ENCODE peak calls at places on chromosomes 13 and 19, in seven cellular contexts. S is HepG2; R is heart right ventricle; F is left cardiac atrium; Z is osteoblast; D is cardiac muscle cell; I is stimulated activated CD8-positive, alpha-beta memory T cell treated with anti-CD3 and anti-CD28 coated beads, Interleukin-2, amount 100 ng/mL, for 1 hour. M is an unnamed sample.

GRCh38 chr13:65914707-65915106 is 1315.4 kb downstream of the PCDH9 start:
- DNase-seq in I (no peak), S (no peak), Z (no peak), F (no peak), D (peak), R (no peak), M (no peak)

GRCh38 chr13:43573361-43573740 is 213.4 kb downstream of the ENOX1 start:
- DNase-seq in S (no peak), F (no peak), D (peak), R (no peak), I (no peak), Z (no peak), M (no peak)

GRCh38 chr13:47499358-47500150 is 501.5 kb downstream of the SUCLA2 start:
- DNase-seq in Z (peak), S (no peak), D (peak), R (no peak), I (no peak), F (no peak), M (no peak)

GRCh38 chr13:98199480-98199879 is 22.4 kb upstream of the RNF113B start:
- DNase-seq in S (peak), F (no peak), I (no peak), R (no peak), Z (peak), D (no peak), M (no peak)

GRCh38 chr19:44875666-44876418 is 15.2 kb upstream of the TOMM40 start:
- DNase-seq in Z (peak), D (peak), S (no peak), F (no peak), I (no peak), R (no peak), M (no peak)

GRCh38 chr19:17944301-17944700 is 11.5 kb downstream of the CCDC124 start:
- DNase-seq in D (peak), Z (peak), F (peak), R (no peak), I (no peak), S (no peak), M (no peak)

GRCh38 chr13:74077847-74078246 is 56.4 kb downstream of the KLF12 start:
- DNase-seq in D (peak), I (no peak), F (no peak), S (no peak), Z (no peak), R (no peak), M (no peak)

GRCh38 chr13:103039183-103039582 is 27.0 kb downstream of the SLC10A2 start:
- DNase-seq in R (no peak), S (no peak), D (no peak), F (no peak), Z (no peak), I (no peak), M (no peak)

GRCh38 chr13:27632648-27633047 is 11.0 kb downstream of the POLR1D start:
- DNase-seq in I (no peak), F (no peak), R (no peak), Z (no peak), D (no peak), S (no peak), M (no peak)

GRCh38 chr19:19059837-19060611 is 3.8 kb upstream of the SLC25A42 start:
- DNase-seq in D (no peak), Z (peak), I (no peak), S (no peak), R (no peak), F (no peak), M (no peak)

GRCh38 chr13:53042897-53043296 is 14.3 kb downstream of the OLFM4 start:
- DNase-seq in Z (no peak), R (no peak), F (no peak), S (no peak), D (no peak), I (no peak), M (no peak)

GRCh38 chr13:28819748-28820098 is 416 bp upstream of the MTUS2 start:
- DNase-seq in I (no peak), Z (peak), S (peak), D (peak), F (peak), R (peak), M (peak)

GRCh38 chr13:99336750-99337149 is 29.6 kb upstream of the GPR183 start:
- DNase-seq in F (no peak), S (no peak), I (no peak), D (no peak), R (no peak), Z (no peak), M (no peak)

GRCh38 chr13:38872693-38873092 is 117.9 kb downstream of the STOML3 start:
- DNase-seq in Z (no peak), R (peak), I (no peak), D (peak), S (peak), F (peak), M (peak)

GRCh38 chr13:32001392-32001768 is 30.2 kb upstream of the FRY start:
- DNase-seq in Z (peak), R (peak), F (peak), D (peak), S (peak), I (no peak), M (peak)

GRCh38 chr19:32464279-32464678 is 58.7 kb downstream of the DPY19L3 start:
- DNase-seq in D (peak), R (no peak), Z (no peak), F (no peak), S (no peak), I (no peak), M (peak)

GRCh38 chr13:47190696-47191095 is 293.8 kb upstream of the HTR2A start:
- DNase-seq in S (no peak), R (no peak), D (no peak), Z (no peak), I (no peak), F (no peak), M (no peak)

GRCh38 chr13:33228645-33229445 is 56.7 kb downstream of the STARD13 start:
- DNase-seq in F (no peak), I (no peak), Z (no peak), D (peak), S (peak), R (no peak), M (peak)

GRCh38 chr19:46927106-46927505 is 66.3 kb downstream of the ARHGAP35 start:
- DNase-seq in D (no peak), Z (no peak), I (no peak), S (no peak), F (no peak), R (no peak), M (no peak)

GRCh38 chr13:25167349-25167748 is 4.7 kb downstream of the AMER2 start:
- DNase-seq in D (no peak), I (no peak), Z (no peak), R (no peak), F (no peak), S (no peak), M (no peak)

GRCh38 chr13:21232196-21232595 is 55.7 kb downstream of the MRPL57 start:
- DNase-seq in D (peak), R (no peak), S (no peak), I (no peak), F (no peak), Z (no peak), M (no peak)

GRCh38 chr13:35988648-35989081 is 142.5 kb downstream of the DCLK1 start:
- DNase-seq in R (no peak), F (no peak), I (no peak), S (no peak), D (peak), Z (no peak), M (no peak)

GRCh38 chr13:41383400-41383799 is 72.3 kb downstream of the NAA16 start:
- DNase-seq in D (no peak), F (no peak), I (no peak), R (no peak), Z (no peak), S (no peak), M (no peak)

GRCh38 chr19:18603255-18603957 is 3.2 kb downstream of the CRLF1 start:
- DNase-seq in D (peak), F (no peak), I (no peak), S (no peak), R (no peak), Z (peak), M (no peak)

GRCh38 chr19:40836754-40837429 is 13.4 kb downstream of the CYP2A6 start:
- DNase-seq in D (no peak), Z (no peak), F (no peak), R (no peak), S (no peak), I (no peak), M (no peak)

GRCh38 chr13:111482126-111482525 is 161.7 kb downstream of the TEX29 start:
- DNase-seq in S (no peak), I (no peak), Z (no peak), F (no peak), R (no peak), D (no peak), M (no peak)

GRCh38 chr13:40564342-40564997 is 102.0 kb downstream of the FOXO1 start:
- DNase-seq in I (no peak), S (peak), F (no peak), D (peak), R (no peak), Z (no peak), M (no peak)